ENCODE peak calls at places on chromosomes 2 and 18, in six cellular contexts. G, H, A, J, Z and M are unnamed samples.

GRCh38 chr2:46657042-46657504 is 177.7 kb downstream of the TMEM247 start:
- DNase-seq in H (peak), Z (no peak), G (peak), A (no peak), J (peak), M (no peak)

GRCh38 chr18:2515408-2515807 is 55.9 kb downstream of the METTL4 start:
- DNase-seq in G (no peak), Z (peak), J (no peak), A (no peak), H (peak), M (no peak)

GRCh38 chr2:62672601-62673000 is 32.9 kb upstream of the EHBP1 start:
- DNase-seq in J (no peak), Z (peak), G (peak), H (no peak), A (no peak), M (no peak)

GRCh38 chr2:43356774-43357173 is 130.4 kb upstream of the ZFP36L2 start:
- DNase-seq in A (no peak), H (no peak), G (no peak), Z (peak), J (no peak), M (no peak)

GRCh38 chr18:13500227-13500865 is 226.0 kb downstream of the FAM210A start:
- DNase-seq in A (peak), H (peak), J (no peak), Z (peak), G (no peak), M (no peak)

GRCh38 chr2:48852938-48853337 is 97.4 kb upstream of the LHCGR start:
- DNase-seq in H (no peak), G (no peak), J (no peak), A (no peak), Z (peak), M (no peak)

GRCh38 chr18:35618703-35619102 is 37.2 kb downstream of the GALNT1 start:
- DNase-seq in H (no peak), A (no peak), Z (no peak), J (no peak), G (no peak), M (no peak)

GRCh38 chr2:39413063-39413722 is 23.9 kb downstream of the MAP4K3 start:
- DNase-seq in H (no peak), J (no peak), Z (no peak), G (no peak), A (no peak), M (no peak)

GRCh38 chr2:174663572-174663971 is 66.0 kb upstream of the WIPF1 start:
- DNase-seq in H (no peak), A (no peak), Z (peak), J (no peak), G (no peak), M (no peak)

GRCh38 chr2:20061476-20061875 is 10.0 kb upstream of the LAPTM4A start:
- DNase-seq in G (no peak), H (no peak), Z (peak), J (no peak), A (no peak), M (no peak)

GRCh38 chr2:207161724-207162123 is 4.0 kb downstream of the KLF7 start:
- DNase-seq in A (no peak), G (no peak), H (no peak), J (no peak), Z (peak), M (no peak)

GRCh38 chr2:101863534-101863933 is 128.2 kb upstream of the IL1R2 start:
- DNase-seq in A (no peak), G (no peak), J (no peak), Z (no peak), H (no peak), M (no peak)

GRCh38 chr2:49044680-49045079 is 109.6 kb downstream of the FSHR start:
- DNase-seq in G (no peak), A (no peak), H (no peak), Z (no peak), J (no peak), M (no peak)

GRCh38 chr18:2980607-2980923 is 32.4 kb downstream of the LPIN2 start:
- DNase-seq in G (no peak), Z (no peak), J (no peak), H (no peak), A (no peak), M (no peak)

GRCh38 chr2:150335596-150335995 is 151.9 kb downstream of the RND3 start:
- DNase-seq in Z (no peak), J (no peak), H (no peak), A (no peak), G (no peak), M (no peak)

GRCh38 chr2:135916232-135916631 is 40.0 kb upstream of the MCM6 start:
- DNase-seq in J (no peak), G (no peak), Z (peak), H (peak), A (no peak), M (no peak)
- TF ChIP-seq CTCF in J (peak), G (peak), Z (peak), H (peak), A (no peak), M (peak)

GRCh38 chr2:197850882-197851281 is 46.5 kb downstream of the PLCL1 start:
- DNase-seq in J (no peak), A (no peak), G (no peak), H (peak), Z (no peak), M (no peak)

GRCh38 chr2:197853549-197853948 is 49.2 kb downstream of the PLCL1 start:
- DNase-seq in Z (no peak), A (no peak), H (no peak), J (no peak), G (no peak), M (no peak)

GRCh38 chr2:197852127-197852526 is 47.7 kb downstream of the PLCL1 start:
- DNase-seq in Z (no peak), J (no peak), G (no peak), A (no peak), H (no peak), M (no peak)

GRCh38 chr2:197848602-197849001 is 44.2 kb downstream of the PLCL1 start:
- DNase-seq in G (no peak), J (no peak), H (no peak), A (no peak), Z (no peak), M (no peak)

DNA sequence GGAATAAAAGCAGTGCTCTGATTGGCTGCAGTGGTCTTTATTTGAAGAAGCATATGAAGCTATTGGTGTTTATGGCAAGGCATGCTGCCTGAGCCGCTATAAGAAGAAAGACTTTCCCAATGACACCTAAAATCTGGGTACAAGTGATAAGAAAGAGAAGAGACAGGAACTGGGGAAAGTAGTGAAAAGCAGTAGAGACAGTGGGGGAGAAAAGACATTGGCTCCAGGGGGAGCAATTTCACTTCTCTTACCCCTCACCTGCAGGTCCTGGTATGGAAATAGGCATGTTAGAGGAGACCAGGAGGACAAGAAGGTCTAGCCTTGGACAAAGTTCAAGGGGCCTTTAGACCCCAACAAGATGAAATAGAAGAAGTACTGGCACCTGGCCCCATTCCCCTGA is 47.1 kb downstream of the PLCL1 start:
- DNase-seq in Z (no peak), G (no peak), H (no peak), A (no peak), J (no peak), M (no peak)
- TF ChIP-seq CTCF in Z (no peak), G (no peak), H (no peak), A (no peak), J (no peak), M (no peak)

DNA sequence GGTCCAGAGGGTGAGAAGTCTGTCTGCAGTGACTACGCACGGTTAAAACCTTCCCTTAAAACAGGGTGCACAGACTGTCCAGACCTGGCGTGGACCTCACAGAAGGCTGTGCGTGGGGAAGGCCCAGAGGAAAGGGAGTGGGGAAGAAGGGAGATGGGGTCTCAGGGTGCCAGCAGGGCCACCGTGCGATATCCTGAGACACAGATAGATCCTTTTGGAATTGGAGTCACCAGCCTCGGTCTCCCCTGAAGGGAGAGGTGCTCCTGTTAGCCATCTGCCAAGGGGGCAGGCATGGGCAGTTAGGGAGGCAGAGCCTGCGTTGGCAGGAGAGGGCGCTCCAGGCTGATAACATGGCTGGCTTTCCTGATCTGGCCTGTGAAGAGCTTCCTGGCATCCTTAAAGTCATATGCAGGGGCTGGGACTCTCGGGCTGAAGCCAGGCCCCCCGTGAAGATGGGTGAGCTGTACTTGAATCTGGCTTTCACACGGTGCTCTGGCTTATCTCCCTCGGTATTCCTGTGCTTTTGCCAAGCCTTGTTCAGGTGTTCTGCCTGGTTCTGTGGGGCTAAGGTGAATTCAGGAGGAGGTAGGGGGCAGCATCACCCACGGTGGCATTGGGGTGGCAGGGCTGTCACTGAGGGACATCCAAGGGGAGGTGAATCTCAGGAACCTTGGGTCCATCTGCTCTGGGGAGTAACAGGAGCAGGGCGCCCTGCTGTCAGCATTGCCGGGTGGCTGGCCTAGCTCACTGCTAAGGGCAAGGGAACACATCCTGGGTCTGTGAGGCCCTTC is 107.2 kb upstream of the SMAD2 start:
- DNase-seq in H (peak), Z (no peak), A (peak), G (peak), J (no peak), M (no peak)
- TF ChIP-seq CTCF in H (peak), Z (no peak), A (no peak), G (peak), J (no peak), M (no peak)

GRCh38 chr2:231394201-231395141 is 1.0 kb upstream of the B3GNT7 start:
- DNase-seq in Z (no peak), H (peak), A (no peak), J (no peak), G (peak), M (peak)
- TF ChIP-seq CTCF in Z (no peak), H (peak), A (no peak), J (peak), G (peak), M (no peak)

GRCh38 chr2:200705305-200705985 is 106.3 kb upstream of the BZW1 start:
- DNase-seq in A (no peak), G (no peak), H (peak), J (no peak), Z (peak), M (no peak)
- TF ChIP-seq CTCF in A (no peak), G (no peak), H (peak), J (no peak), Z (peak), M (no peak)

DNA sequence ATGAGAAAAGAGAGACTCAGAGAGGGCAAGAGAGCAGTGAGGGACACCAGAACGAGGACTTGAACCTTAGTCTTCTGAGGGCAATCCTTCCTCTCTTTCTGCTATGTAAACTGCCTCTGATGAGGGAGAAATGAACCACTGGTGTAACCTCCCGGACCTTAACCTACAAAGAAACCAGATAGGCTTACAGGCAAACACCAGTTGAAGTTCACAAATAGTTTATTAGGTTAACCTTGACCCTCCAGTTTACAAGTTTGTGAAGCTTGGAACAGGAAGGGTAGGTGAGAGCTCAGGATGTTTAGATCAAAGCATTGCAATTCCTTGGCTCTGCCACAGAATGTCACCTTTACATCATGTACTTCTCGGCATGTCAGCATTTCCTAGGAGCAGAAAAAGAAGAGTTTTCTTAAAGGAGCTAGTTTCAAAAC is 486.4 kb upstream of the SPRED2 start:
- DNase-seq in G (no peak), H (peak), Z (no peak), J (no peak), A (no peak), M (no peak)
- TF ChIP-seq CTCF in G (no peak), H (peak), Z (no peak), J (no peak), A (no peak), M (no peak)

DNA sequence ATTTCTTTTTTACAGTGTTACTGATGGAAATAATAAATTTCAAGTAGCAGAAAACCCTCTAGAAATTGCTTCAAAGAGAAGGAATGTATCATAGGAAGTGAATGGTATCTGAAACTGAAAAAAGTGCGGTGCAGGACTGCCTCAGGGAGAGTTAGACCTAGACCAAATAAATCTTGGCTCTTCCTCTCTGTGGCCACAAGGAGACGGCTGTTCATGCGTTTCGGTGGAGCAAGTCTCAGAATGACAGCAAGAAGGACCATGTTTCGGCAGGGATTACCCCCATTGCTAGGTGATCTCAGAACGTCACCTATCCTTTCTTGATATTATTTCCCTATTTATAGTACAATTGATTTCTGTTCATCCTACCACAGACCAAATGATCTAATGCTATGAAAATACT is 522.3 kb downstream of the SOX11 start:
- DNase-seq in J (no peak), G (no peak), A (no peak), Z (no peak), H (no peak), M (no peak)
- TF ChIP-seq CTCF in J (no peak), G (no peak), A (no peak), Z (no peak), H (peak), M (no peak)

DNA sequence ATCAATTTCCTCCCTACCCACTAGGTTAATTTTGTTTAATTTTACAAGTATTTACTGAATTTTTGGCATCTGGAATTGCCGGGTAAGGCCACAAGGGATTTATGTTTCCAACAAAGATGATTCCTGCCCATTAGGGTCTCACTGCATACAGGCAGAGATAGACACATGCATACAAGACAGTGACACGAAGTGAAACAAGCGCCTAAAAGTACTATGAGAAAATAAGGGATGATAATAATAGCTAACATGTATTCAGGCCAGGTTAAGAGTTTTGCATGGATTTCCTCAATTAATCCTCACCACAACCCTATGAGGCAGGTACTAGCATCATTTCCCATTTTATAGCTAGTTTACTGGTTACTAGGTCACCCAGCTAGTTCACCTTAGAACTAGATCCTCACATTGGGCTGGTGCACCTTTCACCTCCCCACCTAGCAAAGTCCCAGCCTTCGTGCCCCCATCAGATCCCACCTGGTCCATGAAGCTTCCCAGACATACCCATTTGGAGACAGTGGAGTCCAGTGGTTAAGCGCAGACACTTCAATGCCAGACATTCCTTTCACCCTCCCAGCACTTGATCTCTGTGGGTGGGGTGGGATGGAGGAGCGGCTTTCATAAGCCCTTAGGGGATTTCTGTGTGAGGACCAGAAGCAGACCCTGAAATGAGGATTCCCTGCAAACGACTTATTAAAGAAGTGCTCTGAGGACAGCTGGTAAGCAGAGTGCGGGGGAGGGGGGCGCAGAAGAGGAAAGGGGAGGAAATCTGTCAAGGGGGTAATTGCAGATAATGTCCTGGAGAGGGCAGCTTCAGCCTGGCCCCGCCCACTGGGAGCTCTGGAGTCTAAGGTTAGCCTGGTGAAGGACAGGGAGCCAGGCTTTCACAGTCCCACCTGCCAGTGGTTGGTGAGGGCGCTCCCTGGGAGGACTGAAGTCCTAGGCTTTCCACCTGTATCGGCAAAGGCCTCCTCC is 5.8 kb upstream of the DGUOK start:
- DNase-seq in Z (no peak), J (peak), G (peak), A (no peak), H (peak), M (no peak)
- TF ChIP-seq CTCF in Z (no peak), J (peak), G (no peak), A (no peak), H (peak), M (no peak)

GRCh38 chr18:74242451-74243096 is 49.2 kb downstream of the CYB5A start:
- DNase-seq in G (peak), A (no peak), H (no peak), J (no peak), Z (no peak), M (no peak)
- TF ChIP-seq CTCF in G (no peak), A (no peak), H (no peak), J (no peak), Z (no peak), M (no peak)

DNA sequence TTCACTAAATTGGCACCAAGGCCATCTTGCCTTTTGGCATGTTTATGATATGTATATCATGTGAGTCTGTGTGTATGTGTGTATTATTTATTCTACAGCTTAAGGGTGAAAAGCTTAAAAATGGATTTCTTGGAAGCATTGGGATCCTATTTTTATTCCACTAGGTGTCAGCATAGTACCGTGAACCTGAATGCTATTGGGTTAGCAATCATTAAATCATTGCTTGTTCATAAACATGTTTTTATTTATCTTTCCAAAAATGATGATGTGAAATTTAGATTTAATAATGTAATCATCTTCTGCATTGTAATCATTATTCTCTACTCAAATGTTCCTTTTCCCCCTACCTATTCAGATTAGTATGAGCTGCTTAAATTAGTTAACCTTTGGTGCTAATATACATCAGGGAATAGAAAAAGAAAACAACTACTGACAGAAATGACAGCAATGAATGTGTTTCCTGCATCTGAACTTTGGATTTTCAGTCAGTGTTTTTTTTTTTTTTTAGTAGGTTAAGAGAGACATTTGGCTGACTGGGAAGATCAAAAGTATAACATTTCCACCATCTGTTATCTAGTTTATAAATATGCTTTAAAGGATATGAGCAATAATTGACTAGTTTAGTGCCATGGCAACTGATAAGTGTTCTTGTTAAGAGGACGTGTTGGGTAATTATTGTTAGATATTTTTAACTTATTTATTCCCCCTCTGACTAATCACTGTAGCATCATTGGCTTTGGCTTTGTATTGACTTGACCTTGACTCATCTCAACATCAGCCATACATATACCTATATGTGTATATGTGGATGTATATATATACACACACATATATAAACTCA is 14.1 kb upstream of the ZSWIM2 start:
- DNase-seq in H (peak), Z (peak), J (no peak), A (no peak), G (no peak), M (no peak)
- TF ChIP-seq CTCF in H (peak), Z (peak), J (peak), A (peak), G (peak), M (no peak)